ENCODE peak calls at places on chromosomes 4 and X, in four cellular contexts. Y is DND-41, K is AG09309, A is colonic mucosa. G is an unnamed sample.
A peak's percentile ranks its signal among the peaks of the same experiment; 100 is the strongest.

GRCh38 chr4:80876810-80877209 is 153.7 kb upstream of the BMP3 start:
- DNase-seq in Y (no peak), K (no peak), A (no peak), G (no peak)

GRCh38 chrX:40527543-40527942 is 53.2 kb upstream of the ATP6AP2 start:
- DNase-seq in Y (no peak), K (no peak), A (no peak), G (no peak)

GRCh38 chrX:139298437-139298836 is 232.1 kb upstream of the F9 start:
- DNase-seq in Y (no peak), K (no peak), A (no peak), G (no peak)

GRCh38 chr4:117239434-117239833 is 154.1 kb upstream of the TRAM1L1 start:
- DNase-seq in Y (no peak), K (no peak), A (no peak), G (no peak)

GRCh38 chr4:157996061-157996460 is 176.8 kb downstream of the GASK1B start:
- DNase-seq in Y (no peak), K (no peak), A (no peak), G (no peak)

GRCh38 chr4:72110886-72111285 is 79.1 kb downstream of the NPFFR2 start:
- DNase-seq in Y (no peak), K (no peak), A (no peak), G (no peak)

GRCh38 chr4:924107-925096 is 7.7 kb downstream of the GAK start:
- DNase-seq in Y (no peak), K (no peak), A (no peak), G (no peak)

GRCh38 chrX:153216926-153217325 is 37.8 kb downstream of the MAGEA1 start:
- DNase-seq in Y (no peak), K (no peak), A (no peak), G (no peak)

GRCh38 chrX:34578237-34578636 is 78.8 kb downstream of the TMEM47 start:
- DNase-seq in Y (no peak), K (peak; percentile 24), A (no peak), G (peak; percentile 14)

GRCh38 chrX:83845397-83845796 is 15.5 kb upstream of the CYLC1 start:
- DNase-seq in Y (no peak), K (no peak), A (no peak), G (peak; percentile 26)

GRCh38 chrX:153459976-153460375 is 10.4 kb downstream of the HAUS7 start:
- DNase-seq in Y (no peak), K (no peak), A (no peak), G (no peak)

GRCh38 chrX:65859299-65859698 is 180.6 kb downstream of the VSIG4 start:
- DNase-seq in Y (no peak), K (no peak), A (no peak), G (no peak)

GRCh38 chrX:150587585-150588503 is 19.4 kb downstream of the MTM1 start:
- DNase-seq in Y (peak; percentile 50), K (no peak), A (peak; percentile 51), G (no peak)

GRCh38 chr4:88335092-88335665 is 43.5 kb upstream of the HERC6 start:
- DNase-seq in Y (no peak), K (no peak), A (peak; percentile 18), G (peak; percentile 98)

GRCh38 chr4:169440446-169440845 is 169.7 kb upstream of the SH3RF1 start:
- DNase-seq in Y (no peak), K (no peak), A (no peak), G (no peak)

GRCh38 chr4:26238782-26239647 is 81.8 kb upstream of the RBPJ start:
- DNase-seq in Y (no peak), K (no peak), A (peak; percentile 28), G (peak; percentile 79)

GRCh38 chr4:7153711-7154110 is 38.6 kb upstream of the SORCS2 start:
- DNase-seq in Y (no peak), K (no peak), A (no peak), G (no peak)

GRCh38 chr4:121873604-121874003 is 3.3 kb upstream of the BBS7 start:
- DNase-seq in Y (no peak), K (no peak), A (no peak), G (no peak)

GRCh38 chrX:44082829-44083228 is 109.6 kb upstream of the NDP start:
- DNase-seq in Y (no peak), K (no peak), A (no peak), G (no peak)

GRCh38 chr4:8581094-8581861 is 1.1 kb downstream of the GPR78 start:
- DNase-seq in Y (no peak), K (no peak), A (no peak), G (no peak)

GRCh38 chr4:84231539-84232055 is 267.5 kb downstream of the NKX6-1 start:
- DNase-seq in Y (no peak), K (no peak), A (no peak), G (no peak)

GRCh38 chr4:44118971-44119680 is 329.5 kb downstream of the KCTD8 start:
- DNase-seq in Y (no peak), K (no peak), A (no peak), G (no peak)

GRCh38 chr4:100311181-100311580 is 120.9 kb upstream of the DDIT4L start:
- DNase-seq in Y (peak; percentile 10), K (no peak), A (no peak), G (peak; percentile 19)

GRCh38 chr4:189084671-189085070 is 856.0 kb upstream of the FRG1 start:
- DNase-seq in Y (no peak), K (no peak), A (no peak), G (no peak)

GRCh38 chr4:23122666-23123400 is 430.1 kb downstream of the GBA3 start:
- DNase-seq in Y (no peak), K (no peak), A (no peak), G (no peak)

GRCh38 chr4:73705056-73705432 is 35.3 kb upstream of the CXCL8 start:
- DNase-seq in Y (no peak), K (no peak), A (no peak), G (no peak)

DNA sequence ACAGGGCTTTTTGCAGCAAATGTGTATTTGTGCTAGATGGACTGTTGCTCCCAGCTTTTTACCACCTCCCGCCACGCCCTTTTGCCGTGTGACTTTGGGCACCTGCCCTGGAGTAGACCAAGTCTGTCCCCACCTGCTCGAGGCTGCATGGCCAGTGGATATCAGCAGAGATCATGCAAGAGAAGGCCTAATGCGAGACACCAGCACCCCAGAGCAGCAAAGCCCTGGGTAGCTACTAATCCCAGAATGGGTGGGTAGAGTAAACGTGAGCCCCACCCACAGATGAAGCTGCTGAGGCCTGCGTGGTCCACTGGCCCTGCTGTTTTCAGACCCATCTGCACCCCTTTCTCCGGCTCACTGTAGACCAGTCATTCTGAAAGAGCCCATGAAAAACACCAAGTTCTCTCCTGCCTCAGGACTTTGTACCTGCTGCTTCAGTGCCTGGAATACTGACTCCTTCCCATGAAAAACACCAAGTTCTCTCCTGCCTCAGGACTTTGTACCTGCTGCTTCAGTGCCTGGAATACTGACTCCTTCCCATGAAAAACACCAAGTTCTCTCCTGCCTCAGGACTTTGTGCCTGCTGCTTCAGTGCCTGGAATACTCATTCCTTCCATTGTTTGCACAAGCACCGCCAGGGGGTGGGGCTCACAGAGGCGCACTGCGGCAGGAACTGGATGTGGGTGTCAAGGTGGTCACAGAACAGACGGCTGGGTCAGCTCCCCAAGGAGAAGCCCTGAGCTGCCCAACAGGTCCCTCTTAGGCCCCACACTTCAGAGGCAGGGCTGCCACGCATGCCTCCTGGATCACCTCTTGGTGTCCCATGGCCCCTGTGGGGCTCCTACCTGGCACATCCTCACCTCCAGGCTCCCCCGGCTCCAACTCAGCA is 5.1 kb upstream of the TNIP2 start:
- DNase-seq in Y (no peak), K (no peak), A (peak; percentile 94), G (no peak)
- TF ChIP-seq CTCF in Y (no peak), K (no peak), A (no peak), G (no peak)

DNA sequence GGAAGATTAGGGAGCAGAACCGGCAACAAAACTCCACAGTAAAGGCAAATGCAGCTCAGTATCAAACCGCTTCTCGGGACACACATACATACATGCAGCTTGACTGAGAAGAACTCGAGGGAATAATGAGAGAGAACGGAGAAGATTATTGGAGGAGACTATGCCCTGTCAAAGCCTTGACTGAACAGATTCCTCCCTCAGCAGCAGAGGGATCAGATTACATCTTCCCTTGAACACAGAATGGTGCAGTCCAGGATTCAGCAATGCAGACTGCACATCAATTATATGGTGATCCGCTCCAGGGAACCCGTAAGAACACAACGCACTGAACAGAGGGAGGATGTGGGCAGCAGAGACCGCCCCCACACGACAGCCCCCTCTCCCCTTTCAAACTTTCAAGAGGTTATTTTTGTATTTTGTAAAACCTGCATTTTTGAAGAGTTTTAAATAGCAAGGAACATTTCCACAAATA is 183.2 kb downstream of the FBXW7 start:
- DNase-seq in Y (peak; percentile 84), K (peak; percentile 95), A (peak; percentile 28), G (peak; percentile 96)
- H3K4me3 ChIP-seq in Y (peak overlapping the region; percentile 42), K (peak overlapping the region; percentile 58), A (no peak overlapping the region), G (peak overlapping the region; percentile 54)

GRCh38 chrX:21725498-21725897 is 32.4 kb downstream of the SMPX start:
- DNase-seq in Y (no peak), K (no peak), A (no peak), G (peak; percentile 14)
- TF ChIP-seq CTCF in Y (peak; percentile 39), K (peak; percentile 43), A (peak; percentile 15), G (peak; percentile 53)

GRCh38 chrX:30918480-30918879 is 29.4 kb upstream of the TAB3 start:
- DNase-seq in Y (no peak), K (no peak), A (no peak), G (no peak)

GRCh38 chrX:30910124-30910860 is 21.2 kb upstream of the TAB3 start:
- DNase-seq in Y (no peak), K (no peak), A (no peak), G (no peak)

GRCh38 chrX:30913556-30913955 is 24.5 kb upstream of the TAB3 start:
- DNase-seq in Y (no peak), K (no peak), A (no peak), G (no peak)
- H3K4me3 ChIP-seq in Y (no peak overlapping the region), K (no peak overlapping the region), A (no peak overlapping the region), G (no peak overlapping the region)

GRCh38 chrX:80423000-80423399 is 2.8 kb downstream of the TENT5D start:
- DNase-seq in Y (no peak), K (no peak), A (no peak), G (no peak)
- TF ChIP-seq CTCF in Y (no peak), K (no peak), A (no peak), G (no peak)

GRCh38 chr4:86508436-86508835 is 85.7 kb upstream of the PTPN13 start:
- DNase-seq in Y (no peak), K (peak; percentile 59), A (no peak), G (no peak)
- H3K4me3 ChIP-seq in Y (no peak overlapping the region), K (no peak overlapping the region), A (no peak overlapping the region), G (no peak overlapping the region)

GRCh38 chrX:51894697-51895336 is 1.4 kb downstream of the MAGED1 start:
- DNase-seq in Y (peak; percentile 79), K (no peak), A (peak; percentile 25), G (no peak)
- TF ChIP-seq CTCF in Y (peak; percentile 3), K (no peak), A (no peak), G (no peak)

GRCh38 chrX:77009691-77010090 is 437.5 kb upstream of the FGF16 start:
- DNase-seq in Y (no peak), K (no peak), A (no peak), G (no peak)

GRCh38 chrX:77017093-77017492 is 430.1 kb upstream of the FGF16 start:
- DNase-seq in Y (no peak), K (no peak), A (no peak), G (no peak)

GRCh38 chrX:77014655-77015377 is 432.4 kb upstream of the FGF16 start:
- DNase-seq in Y (peak; percentile 4), K (no peak), A (no peak), G (no peak)
- H3K4me3 ChIP-seq in Y (no peak overlapping the region), K (no peak overlapping the region), A (no peak overlapping the region), G (no peak overlapping the region)

G was measured in LNCaP clone FGC.